ENCODE peak calls at places on chromosomes 2 and 18, in nine cellular contexts. T, V, F, S, J, P, U, Q and X are unnamed samples.

GRCh38 chr2:120935339-120936313 is 200.0 kb downstream of the GLI2 start:
- DNase-seq in T (no peak), V (no peak), F (peak), S (no peak), J (no peak), P (no peak), U (no peak), Q (no peak), X (no peak)

GRCh38 chr18:9782073-9782857 is 74.2 kb downstream of the RAB31 start:
- DNase-seq in T (peak), V (no peak), F (peak), S (no peak), J (no peak), P (peak), U (no peak), Q (no peak), X (no peak)

GRCh38 chr2:119430023-119430498 is 1.6 kb upstream of the TMEM37 start:
- DNase-seq in T (no peak), V (no peak), F (no peak), S (no peak), J (no peak), P (no peak), U (no peak), Q (no peak), X (no peak)

GRCh38 chr2:12251121-12251520 is 465.6 kb upstream of the TRIB2 start:
- DNase-seq in T (no peak), V (no peak), F (no peak), S (no peak), J (no peak), P (no peak), U (no peak), Q (no peak), X (no peak)

GRCh38 chr2:197152451-197153228 is 157.9 kb downstream of the ANKRD44 start:
- DNase-seq in T (no peak), V (no peak), F (peak), S (no peak), J (no peak), P (no peak), U (no peak), Q (no peak), X (no peak)

GRCh38 chr2:236623816-236624215 is 54.2 kb downstream of the ACKR3 start:
- DNase-seq in T (no peak), V (no peak), F (no peak), S (no peak), J (no peak), P (no peak), U (no peak), Q (peak), X (no peak)

GRCh38 chr18:66523219-66523991 is 80.5 kb downstream of the CDH19 start:
- DNase-seq in T (no peak), V (no peak), F (no peak), S (no peak), J (no peak), P (no peak), U (no peak), Q (no peak), X (no peak)

GRCh38 chr2:38092196-38092902 is 16.4 kb upstream of the CYP1B1 start:
- DNase-seq in T (peak), V (no peak), F (peak), S (no peak), J (no peak), P (peak), U (no peak), Q (no peak), X (no peak)

GRCh38 chr2:1748741-1749488 is 4.6 kb upstream of the PXDN start:
- DNase-seq in T (no peak), V (no peak), F (no peak), S (no peak), J (no peak), P (no peak), U (no peak), Q (no peak), X (no peak)

GRCh38 chr2:187775651-187776050 is 221.4 kb upstream of the TFPI start:
- DNase-seq in T (no peak), V (no peak), F (no peak), S (no peak), J (no peak), P (no peak), U (no peak), Q (no peak), X (no peak)

GRCh38 chr18:44895176-44895798 is 214.6 kb downstream of the SETBP1 start:
- DNase-seq in T (no peak), V (no peak), F (peak), S (no peak), J (no peak), P (peak), U (peak), Q (no peak), X (no peak)

GRCh38 chr18:28409811-28410210 is 232.9 kb upstream of the CDH2 start:
- DNase-seq in T (no peak), V (no peak), F (peak), S (no peak), J (no peak), P (no peak), U (no peak), Q (no peak), X (no peak)

GRCh38 chr2:46309052-46309953 is 12.1 kb downstream of the EPAS1 start:
- DNase-seq in T (no peak), V (no peak), F (peak), S (no peak), J (no peak), P (no peak), U (no peak), Q (no peak), X (no peak)

GRCh38 chr2:190838492-190838910 is 42.1 kb upstream of the GLS start:
- DNase-seq in T (no peak), V (no peak), F (peak), S (no peak), J (no peak), P (no peak), U (no peak), Q (no peak), X (no peak)

GRCh38 chr2:234814366-234814765 is 137.5 kb upstream of the SH3BP4 start:
- DNase-seq in T (no peak), V (no peak), F (no peak), S (no peak), J (no peak), P (no peak), U (no peak), Q (no peak), X (no peak)

GRCh38 chr2:222120933-222121332 is 177.9 kb downstream of the PAX3 start:
- DNase-seq in T (no peak), V (no peak), F (no peak), S (no peak), J (no peak), P (no peak), U (no peak), Q (no peak), X (no peak)

GRCh38 chr2:173815778-173816177 is 149.4 kb downstream of the SP3 start:
- DNase-seq in T (no peak), V (no peak), F (no peak), S (no peak), J (no peak), P (no peak), U (no peak), Q (no peak), X (no peak)

GRCh38 chr2:105864262-105864661 is 119.5 kb downstream of the NCK2 start:
- DNase-seq in T (no peak), V (no peak), F (no peak), S (no peak), J (no peak), P (no peak), U (no peak), Q (no peak), X (no peak)

GRCh38 chr2:201254331-201254730 is 6.0 kb upstream of the CASP8 start:
- DNase-seq in T (peak), V (peak), F (peak), S (no peak), J (no peak), P (peak), U (no peak), Q (peak), X (no peak)

GRCh38 chr2:11090158-11090557 is 65.1 kb upstream of the SLC66A3 start:
- DNase-seq in T (no peak), V (no peak), F (no peak), S (no peak), J (no peak), P (no peak), U (no peak), Q (no peak), X (no peak)

GRCh38 chr18:61896767-61897166 is 4.0 kb upstream of the RNF152 start:
- DNase-seq in T (peak), V (no peak), F (peak), S (no peak), J (no peak), P (no peak), U (no peak), Q (no peak), X (no peak)

GRCh38 chr2:233912799-233913423 is 4.3 kb upstream of the TRPM8 start:
- DNase-seq in T (peak), V (peak), F (peak), S (no peak), J (peak), P (no peak), U (no peak), Q (peak), X (peak)

GRCh38 chr2:217402622-217403383 is 542.9 kb upstream of the TNP1 start:
- DNase-seq in T (peak), V (no peak), F (peak), S (no peak), J (no peak), P (no peak), U (no peak), Q (no peak), X (no peak)

GRCh38 chr2:187871506-187871905 is 317.3 kb upstream of the TFPI start:
- DNase-seq in T (no peak), V (no peak), F (no peak), S (no peak), J (no peak), P (no peak), U (no peak), Q (no peak), X (no peak)

GRCh38 chr2:167140767-167141166 is 252.5 kb downstream of the XIRP2 start:
- DNase-seq in T (no peak), V (no peak), F (peak), S (no peak), J (no peak), P (peak), U (no peak), Q (no peak), X (no peak)

GRCh38 chr2:238635637-238636036 is 208.9 kb downstream of the ASB1 start:
- DNase-seq in T (no peak), V (no peak), F (no peak), S (no peak), J (no peak), P (peak), U (no peak), Q (no peak), X (no peak)

GRCh38 chr18:47209166-47209565 is 33.0 kb upstream of the IER3IP1 start:
- DNase-seq in T (no peak), V (no peak), F (no peak), S (no peak), J (no peak), P (no peak), U (no peak), Q (no peak), X (no peak)

GRCh38 chr18:59660976-59661743 is 36.1 kb downstream of the CCBE1 start:
- DNase-seq in T (no peak), V (no peak), F (peak), S (no peak), J (no peak), P (peak), U (no peak), Q (no peak), X (no peak)

GRCh38 chr18:1663879-1664705 is 759.4 kb downstream of the ADCYAP1 start:
- DNase-seq in T (peak), V (peak), F (peak), S (no peak), J (peak), P (no peak), U (peak), Q (peak), X (peak)

GRCh38 chr18:25351773-25352628 is at the start of gene ZNF521:
- DNase-seq in T (peak), V (peak), F (peak), S (peak), J (peak), P (peak), U (peak), Q (peak), X (peak)
- TF ChIP-seq CTCF in T (no peak), V (no peak), F (peak), S (no peak), J (peak), P (peak), U (no peak), Q (no peak), X (peak)

GRCh38 chr2:160566717-160567116 is 73.1 kb upstream of the RBMS1 start:
- DNase-seq in T (no peak), V (no peak), F (peak), S (no peak), J (no peak), P (peak), U (no peak), Q (no peak), X (no peak)

GRCh38 chr2:160561551-160562280 is 68.1 kb upstream of the RBMS1 start:
- DNase-seq in T (no peak), V (no peak), F (peak), S (no peak), J (no peak), P (peak), U (no peak), Q (no peak), X (no peak)

GRCh38 chr2:160568861-160569260 is 75.3 kb upstream of the RBMS1 start:
- DNase-seq in T (no peak), V (no peak), F (no peak), S (no peak), J (no peak), P (no peak), U (no peak), Q (no peak), X (no peak)

GRCh38 chr2:160562730-160563129 is 69.1 kb upstream of the RBMS1 start:
- DNase-seq in T (no peak), V (no peak), F (no peak), S (no peak), J (no peak), P (no peak), U (no peak), Q (no peak), X (no peak)

GRCh38 chr2:160565099-160565498 is 71.5 kb upstream of the RBMS1 start:
- DNase-seq in T (no peak), V (no peak), F (no peak), S (no peak), J (no peak), P (no peak), U (no peak), Q (no peak), X (no peak)
- TF ChIP-seq CTCF in T (no peak), V (no peak), F (no peak), S (no peak), J (no peak), P (no peak), U (no peak), Q (no peak), X (no peak)

DNA sequence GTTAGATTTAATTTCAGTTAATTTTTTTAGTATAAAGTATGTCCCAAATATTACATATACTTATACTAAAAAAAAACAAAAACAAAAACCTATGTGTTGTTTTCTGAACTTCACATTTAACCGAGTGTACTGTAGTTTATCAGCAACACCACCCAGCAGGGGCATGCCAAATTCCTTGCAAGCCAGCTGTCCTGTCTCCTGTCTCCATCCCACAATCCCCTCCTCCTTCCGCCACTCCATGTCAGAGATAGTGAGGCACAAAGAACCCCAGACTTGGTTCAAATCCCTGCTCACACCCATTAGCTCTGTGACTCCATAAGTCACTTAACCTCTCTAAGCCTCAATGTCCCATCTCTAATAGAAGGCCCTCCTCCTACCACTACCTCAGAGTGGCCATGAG is 9.4 kb downstream of the CHST10 start:
- DNase-seq in T (no peak), V (no peak), F (no peak), S (no peak), J (no peak), P (no peak), U (no peak), Q (no peak), X (no peak)
- TF ChIP-seq CTCF in T (no peak), V (no peak), F (no peak), S (no peak), J (no peak), P (no peak), U (no peak), Q (no peak), X (no peak)

DNA sequence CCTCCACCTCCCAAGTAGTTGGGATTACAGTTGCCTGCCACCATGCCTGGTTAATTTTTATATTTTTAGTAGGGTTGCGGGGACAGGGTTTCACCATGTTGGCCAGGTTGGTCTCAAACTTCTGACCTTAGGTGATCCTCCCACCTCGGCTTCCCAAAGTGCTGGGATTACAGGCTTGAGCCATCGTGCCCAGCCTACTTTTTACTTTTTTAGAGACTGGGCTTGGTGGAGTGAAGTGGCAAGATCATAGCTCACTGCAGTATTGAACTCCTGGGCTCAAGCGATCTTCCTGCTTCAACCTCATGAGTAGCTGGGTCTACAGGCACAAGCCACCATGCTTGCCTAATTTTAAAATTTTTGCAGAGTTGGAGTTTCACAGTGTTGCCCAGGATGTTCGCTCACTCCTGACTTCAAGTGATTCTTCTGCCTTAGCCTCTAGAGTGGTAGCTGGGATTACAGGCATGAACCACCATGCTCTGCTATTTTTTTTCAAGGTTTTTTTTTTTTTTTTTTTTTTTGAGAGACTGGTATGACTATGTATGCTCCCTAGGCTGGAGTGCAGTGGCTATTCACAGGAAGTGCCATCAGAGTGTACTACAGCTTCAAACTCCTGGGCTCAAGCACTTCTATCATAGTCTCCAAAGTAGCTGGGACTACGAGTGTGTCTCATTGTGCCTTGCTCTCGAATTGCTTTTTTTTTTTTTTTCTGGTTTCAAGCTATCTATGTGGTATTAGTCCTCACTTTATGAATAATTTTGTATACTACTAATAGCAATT is 11.9 kb downstream of the MSH2 start:
- DNase-seq in T (no peak), V (no peak), F (no peak), S (no peak), J (no peak), P (no peak), U (no peak), Q (no peak), X (no peak)
- TF ChIP-seq CTCF in T (no peak), V (no peak), F (no peak), S (no peak), J (no peak), P (no peak), U (no peak), Q (no peak), X (no peak)

GRCh38 chr2:164992818-164993217 is 37.5 kb upstream of the SLC38A11 start:
- DNase-seq in T (peak), V (peak), F (peak), S (no peak), J (peak), P (peak), U (peak), Q (peak), X (peak)
- TF ChIP-seq CTCF in T (peak), V (peak), F (peak), S (peak), J (peak), P (peak), U (peak), Q (peak), X (peak)

GRCh38 chr18:34153711-34154110 is 71.0 kb downstream of the NOL4 start:
- DNase-seq in T (no peak), V (no peak), F (peak), S (no peak), J (no peak), P (no peak), U (no peak), Q (no peak), X (no peak)

GRCh38 chr18:34159691-34160185 is 65.0 kb downstream of the NOL4 start:
- DNase-seq in T (no peak), V (no peak), F (no peak), S (no peak), J (peak), P (no peak), U (no peak), Q (no peak), X (no peak)

DNA sequence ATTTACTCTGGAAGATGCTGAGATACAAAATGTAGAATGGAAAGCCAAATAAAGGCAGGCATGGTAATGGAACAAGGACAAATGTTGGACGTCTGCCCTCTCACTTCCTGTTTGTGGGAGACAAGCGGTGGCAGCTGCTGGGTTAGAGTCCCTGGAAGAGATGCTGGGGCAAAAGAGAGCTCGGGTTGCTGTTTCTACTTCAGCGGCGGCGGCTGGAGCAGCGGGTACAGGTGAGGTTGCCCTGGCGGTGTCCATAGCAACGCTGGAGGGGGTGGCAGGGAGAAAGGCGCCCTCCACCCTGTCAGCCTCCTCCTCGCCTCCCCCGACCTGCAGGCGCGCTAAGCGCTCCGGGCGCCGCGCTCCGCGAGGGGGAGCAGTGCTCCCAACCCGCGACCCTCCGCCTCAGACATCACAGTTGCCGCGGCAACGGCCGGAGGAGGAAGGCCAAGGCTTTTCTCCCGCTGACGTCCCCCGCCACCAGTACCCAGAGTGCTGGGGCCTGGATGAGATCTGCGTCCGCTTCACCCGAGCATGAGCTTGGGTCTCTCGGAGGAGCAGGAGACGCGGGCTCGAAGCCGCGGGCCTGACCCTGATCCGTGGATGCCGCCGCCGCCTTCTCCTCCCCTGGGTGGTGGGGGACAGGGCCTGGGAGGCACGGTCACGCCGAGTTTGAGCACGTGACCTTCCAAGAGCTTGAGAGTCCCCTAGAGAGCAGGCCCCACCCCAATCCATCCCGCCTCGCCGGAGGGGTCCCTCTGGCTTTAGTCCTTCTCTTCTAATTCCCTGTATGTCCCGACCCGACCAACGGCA is 65.6 kb downstream of the NOL4 start:
- DNase-seq in T (peak), V (peak), F (no peak), S (peak), J (peak), P (no peak), U (no peak), Q (peak), X (peak)
- TF ChIP-seq CTCF in T (no peak), V (no peak), F (peak), S (peak), J (no peak), P (no peak), U (no peak), Q (peak), X (peak)

DNA sequence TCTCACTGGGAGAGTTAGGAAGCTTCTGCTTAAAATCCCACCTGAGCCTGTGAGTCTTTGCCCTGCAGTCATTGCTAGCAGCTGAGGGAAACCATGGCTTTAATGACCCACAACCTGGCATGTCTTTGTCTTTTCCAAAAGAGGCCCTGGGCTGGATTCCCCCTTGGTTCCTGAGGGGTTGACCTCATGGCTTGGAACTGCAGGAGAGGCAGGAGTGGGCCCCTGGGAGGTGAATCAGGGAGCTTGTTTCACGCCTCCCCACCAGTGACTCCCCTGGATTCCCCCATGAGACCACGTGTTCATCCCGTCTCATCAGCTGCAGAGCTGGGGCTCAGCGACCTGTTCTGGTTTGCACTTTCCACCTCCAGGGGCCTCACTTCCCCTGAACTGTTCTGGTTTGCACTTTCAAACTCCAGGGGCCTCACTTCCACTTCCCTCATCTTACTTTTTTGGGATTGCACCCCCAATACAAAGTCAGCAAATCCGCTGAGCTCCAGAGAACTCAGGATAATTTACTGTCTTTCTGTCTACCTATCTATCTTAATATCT is 58.5 kb upstream of the TMEM18 start:
- DNase-seq in T (no peak), V (no peak), F (no peak), S (no peak), J (no peak), P (no peak), U (no peak), Q (peak), X (no peak)
- TF ChIP-seq CTCF in T (no peak), V (no peak), F (no peak), S (no peak), J (no peak), P (no peak), U (no peak), Q (no peak), X (no peak)